ENCODE peak calls at places on chromosome 2, in six cellular contexts. One of them, this sample, is unnamed.

GRCh38 chr2:216918088-216918680 is 58.3 kb upstream of the TNP1 start:
- DNase-seq in brain microvascular endothelial cell: peak; percentile 58
- DNase-seq in bronchial epithelial cell: peak; percentile 84
- DNase-seq in CD8-positive, alpha-beta memory T cell: no peak
- DNase-seq in sigmoid colon: no peak
- DNase-seq in heart left ventricle: peak; percentile 38
- DNase-seq in this sample: peak; percentile 90

GRCh38 chr2:47082976-47083375 is 72.1 kb downstream of the STPG4 start:
- DNase-seq in heart left ventricle: no peak
- DNase-seq in sigmoid colon: no peak
- DNase-seq in CD8-positive, alpha-beta memory T cell: no peak
- DNase-seq in brain microvascular endothelial cell: no peak
- DNase-seq in bronchial epithelial cell: peak; percentile 20
- DNase-seq in this sample: no peak

GRCh38 chr2:8607591-8607990 is 74.3 kb upstream of the ID2 start:
- DNase-seq in brain microvascular endothelial cell: peak; percentile 70
- DNase-seq in sigmoid colon: no peak
- DNase-seq in heart left ventricle: no peak
- DNase-seq in CD8-positive, alpha-beta memory T cell: no peak
- DNase-seq in bronchial epithelial cell: no peak
- DNase-seq in this sample: no peak

GRCh38 chr2:146821836-146822316 is 1023.0 kb upstream of the ACVR2A start:
- DNase-seq in bronchial epithelial cell: peak; percentile 48
- DNase-seq in sigmoid colon: no peak
- DNase-seq in brain microvascular endothelial cell: peak; percentile 71
- DNase-seq in CD8-positive, alpha-beta memory T cell: no peak
- DNase-seq in heart left ventricle: no peak
- DNase-seq in this sample: peak; percentile 50

GRCh38 chr2:238954841-238955521 is 107.1 kb downstream of the TWIST2 start:
- DNase-seq in brain microvascular endothelial cell: no peak
- DNase-seq in heart left ventricle: no peak
- DNase-seq in sigmoid colon: peak; percentile 61
- DNase-seq in CD8-positive, alpha-beta memory T cell: no peak
- DNase-seq in bronchial epithelial cell: no peak
- DNase-seq in this sample: no peak

GRCh38 chr2:46984642-46985476 is 69.3 kb upstream of the MCFD2 start:
- DNase-seq in sigmoid colon: peak; percentile 91
- DNase-seq in bronchial epithelial cell: peak; percentile 95
- DNase-seq in heart left ventricle: peak; percentile 50
- DNase-seq in brain microvascular endothelial cell: peak; percentile 93
- DNase-seq in CD8-positive, alpha-beta memory T cell: no peak
- DNase-seq in this sample: peak; percentile 92

GRCh38 chr2:74006424-74006823 is 21.7 kb downstream of the TET3 start:
- DNase-seq in sigmoid colon: peak; percentile 40
- DNase-seq in brain microvascular endothelial cell: no peak
- DNase-seq in bronchial epithelial cell: no peak
- DNase-seq in heart left ventricle: peak; percentile 57
- DNase-seq in CD8-positive, alpha-beta memory T cell: no peak
- DNase-seq in this sample: no peak

GRCh38 chr2:121038831-121039230 is 246.2 kb downstream of the TFCP2L1 start:
- DNase-seq in brain microvascular endothelial cell: no peak
- DNase-seq in sigmoid colon: no peak
- DNase-seq in CD8-positive, alpha-beta memory T cell: no peak
- DNase-seq in heart left ventricle: no peak
- DNase-seq in bronchial epithelial cell: peak; percentile 79
- DNase-seq in this sample: peak; percentile 21

GRCh38 chr2:68837164-68837860 is 33.9 kb downstream of the BMP10 start:
- DNase-seq in brain microvascular endothelial cell: no peak
- DNase-seq in sigmoid colon: no peak
- DNase-seq in CD8-positive, alpha-beta memory T cell: peak; percentile 49
- DNase-seq in heart left ventricle: peak; percentile 74
- DNase-seq in bronchial epithelial cell: peak; percentile 40
- DNase-seq in this sample: no peak

GRCh38 chr2:11568436-11568835 is 34.6 kb downstream of the GREB1 start:
- DNase-seq in CD8-positive, alpha-beta memory T cell: no peak
- DNase-seq in sigmoid colon: peak; percentile 48
- DNase-seq in heart left ventricle: no peak
- DNase-seq in bronchial epithelial cell: no peak
- DNase-seq in brain microvascular endothelial cell: no peak
- DNase-seq in this sample: no peak

GRCh38 chr2:126657146-126657635 is 1.2 kb downstream of the GYPC start:
- DNase-seq in CD8-positive, alpha-beta memory T cell: peak; percentile 27
- DNase-seq in heart left ventricle: peak; percentile 62
- DNase-seq in sigmoid colon: peak; percentile 95
- DNase-seq in bronchial epithelial cell: no peak
- DNase-seq in brain microvascular endothelial cell: peak; percentile 92
- DNase-seq in this sample: peak; percentile 86

GRCh38 chr2:173590278-173590811 is 235.7 kb downstream of the CDCA7 start:
- DNase-seq in heart left ventricle: peak; percentile 76
- DNase-seq in bronchial epithelial cell: peak; percentile 99
- DNase-seq in brain microvascular endothelial cell: peak; percentile 95
- DNase-seq in sigmoid colon: no peak
- DNase-seq in CD8-positive, alpha-beta memory T cell: no peak
- DNase-seq in this sample: peak; percentile 97

GRCh38 chr2:28991462-28991861 is 10.4 kb downstream of the TOGARAM2 start:
- DNase-seq in heart left ventricle: no peak
- DNase-seq in sigmoid colon: no peak
- DNase-seq in brain microvascular endothelial cell: no peak
- DNase-seq in bronchial epithelial cell: no peak
- DNase-seq in CD8-positive, alpha-beta memory T cell: no peak
- DNase-seq in this sample: no peak

GRCh38 chr2:150619607-150620330 is 132.3 kb upstream of the RND3 start:
- DNase-seq in bronchial epithelial cell: peak; percentile 77
- DNase-seq in brain microvascular endothelial cell: peak; percentile 59
- DNase-seq in heart left ventricle: no peak
- DNase-seq in sigmoid colon: no peak
- DNase-seq in CD8-positive, alpha-beta memory T cell: no peak
- DNase-seq in this sample: no peak

GRCh38 chr2:47414682-47415458 is 11.9 kb downstream of the MSH2 start:
- DNase-seq in brain microvascular endothelial cell: no peak
- DNase-seq in sigmoid colon: no peak
- DNase-seq in bronchial epithelial cell: no peak
- DNase-seq in CD8-positive, alpha-beta memory T cell: no peak
- DNase-seq in heart left ventricle: no peak
- DNase-seq in this sample: no peak

GRCh38 chr2:160142472-160142871 is 57.6 kb downstream of the ITGB6 start:
- DNase-seq in heart left ventricle: no peak
- DNase-seq in bronchial epithelial cell: peak; percentile 72
- DNase-seq in CD8-positive, alpha-beta memory T cell: no peak
- DNase-seq in sigmoid colon: no peak
- DNase-seq in brain microvascular endothelial cell: peak; percentile 6
- DNase-seq in this sample: no peak

GRCh38 chr2:240226672-240227537 is 86.4 kb upstream of the OTOS start:
- DNase-seq in brain microvascular endothelial cell: no peak
- DNase-seq in sigmoid colon: peak; percentile 43
- DNase-seq in CD8-positive, alpha-beta memory T cell: no peak
- DNase-seq in bronchial epithelial cell: no peak
- DNase-seq in heart left ventricle: peak; percentile 13
- DNase-seq in this sample: no peak

GRCh38 chr2:95344208-95344570 is 47.0 kb downstream of the KCNIP3 start:
- DNase-seq in sigmoid colon: peak; percentile 49
- DNase-seq in brain microvascular endothelial cell: no peak
- DNase-seq in heart left ventricle: no peak
- DNase-seq in CD8-positive, alpha-beta memory T cell: no peak
- DNase-seq in bronchial epithelial cell: no peak
- DNase-seq in this sample: no peak
- H3K27me3 ChIP-seq in sigmoid colon: no peaks in the 10 kb centered on the region
- H3K27me3 ChIP-seq in brain microvascular endothelial cell: peaks cover 17% of the 10 kb centered on the region
- H3K27me3 ChIP-seq in heart left ventricle: no peaks in the 10 kb centered on the region
- H3K27me3 ChIP-seq in CD8-positive, alpha-beta memory T cell: peaks cover 17% of the 10 kb centered on the region
- H3K27me3 ChIP-seq in bronchial epithelial cell: peaks cover 4% of the 10 kb centered on the region
- H3K27me3 ChIP-seq in this sample: no peaks in the 10 kb centered on the region

GRCh38 chr2:111219285-111219684 is 98.6 kb downstream of the BCL2L11 start:
- DNase-seq in heart left ventricle: no peak
- DNase-seq in CD8-positive, alpha-beta memory T cell: no peak
- DNase-seq in sigmoid colon: no peak
- DNase-seq in brain microvascular endothelial cell: no peak
- DNase-seq in bronchial epithelial cell: no peak
- DNase-seq in this sample: no peak

GRCh38 chr2:111221701-111222100 is 101.0 kb downstream of the BCL2L11 start:
- DNase-seq in sigmoid colon: no peak
- DNase-seq in heart left ventricle: no peak
- DNase-seq in CD8-positive, alpha-beta memory T cell: no peak
- DNase-seq in bronchial epithelial cell: no peak
- DNase-seq in brain microvascular endothelial cell: no peak
- DNase-seq in this sample: no peak

GRCh38 chr2:111225871-111226270 is 105.2 kb downstream of the BCL2L11 start:
- DNase-seq in brain microvascular endothelial cell: no peak
- DNase-seq in heart left ventricle: no peak
- DNase-seq in CD8-positive, alpha-beta memory T cell: no peak
- DNase-seq in bronchial epithelial cell: peak; percentile 58
- DNase-seq in sigmoid colon: no peak
- DNase-seq in this sample: no peak

GRCh38 chr2:111219734-111220505 is 99.2 kb downstream of the BCL2L11 start:
- DNase-seq in sigmoid colon: no peak
- DNase-seq in heart left ventricle: no peak
- DNase-seq in brain microvascular endothelial cell: no peak
- DNase-seq in bronchial epithelial cell: no peak
- DNase-seq in CD8-positive, alpha-beta memory T cell: no peak
- DNase-seq in this sample: no peak

DNA sequence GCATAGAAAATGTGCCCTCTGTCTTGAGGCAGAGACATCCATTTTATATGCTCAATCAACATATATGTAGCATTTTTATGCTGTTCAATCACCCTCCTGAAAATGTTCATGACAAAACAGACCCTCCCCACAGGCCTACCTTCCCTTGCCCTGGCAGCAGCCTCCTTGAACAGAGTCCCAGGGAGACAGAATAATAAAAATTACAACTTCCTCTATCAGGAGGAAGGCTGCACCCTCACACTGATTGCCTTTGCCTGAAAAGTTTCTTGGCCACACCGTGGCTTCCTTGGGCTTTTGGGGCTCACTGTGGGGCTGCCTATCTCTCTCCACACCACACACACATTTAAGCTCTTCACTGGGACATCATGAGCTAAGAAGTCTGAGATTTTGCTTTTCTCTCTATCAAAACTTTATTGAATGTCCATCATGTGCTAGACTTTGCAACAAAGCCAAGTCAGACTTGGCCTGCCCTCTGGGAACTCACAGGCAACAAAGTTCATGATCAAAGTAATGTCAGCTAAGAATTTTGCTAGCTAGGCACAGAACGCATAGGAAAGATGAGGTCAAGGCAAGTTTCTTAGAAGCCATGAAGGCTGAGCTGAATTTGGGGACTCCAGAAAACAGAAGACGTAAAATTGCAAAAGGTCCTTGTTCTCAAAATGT is 101.6 kb downstream of the BCL2L11 start:
- DNase-seq in brain microvascular endothelial cell: no peak
- DNase-seq in CD8-positive, alpha-beta memory T cell: no peak
- DNase-seq in bronchial epithelial cell: no peak
- DNase-seq in heart left ventricle: no peak
- DNase-seq in sigmoid colon: no peak
- DNase-seq in this sample: no peak
- H3K36me3 ChIP-seq in brain microvascular endothelial cell: no peaks in the 10 kb centered on the region
- H3K36me3 ChIP-seq in CD8-positive, alpha-beta memory T cell: no peaks in the 10 kb centered on the region
- H3K36me3 ChIP-seq in bronchial epithelial cell: no peaks in the 10 kb centered on the region
- H3K36me3 ChIP-seq in heart left ventricle: no peaks in the 10 kb centered on the region
- H3K36me3 ChIP-seq in sigmoid colon: no peaks in the 10 kb centered on the region
- H3K36me3 ChIP-seq in this sample: peaks cover 2% of the 10 kb centered on the region

GRCh38 chr2:176126929-176127768 is 2.4 kb upstream of the HOXD8 start:
- DNase-seq in brain microvascular endothelial cell: peak; percentile 48
- DNase-seq in bronchial epithelial cell: peak; percentile 43
- DNase-seq in CD8-positive, alpha-beta memory T cell: peak; percentile 62
- DNase-seq in sigmoid colon: peak; percentile 83
- DNase-seq in heart left ventricle: peak; percentile 71
- DNase-seq in this sample: peak; percentile 23
- H3K27me3 ChIP-seq in brain microvascular endothelial cell: peaks cover 92% of the 10 kb centered on the region
- H3K27me3 ChIP-seq in bronchial epithelial cell: peaks cover 70% of the 10 kb centered on the region
- H3K27me3 ChIP-seq in CD8-positive, alpha-beta memory T cell: peaks cover 83% of the 10 kb centered on the region
- H3K27me3 ChIP-seq in sigmoid colon: peaks cover 45% of the 10 kb centered on the region
- H3K27me3 ChIP-seq in heart left ventricle: peaks cover 79% of the 10 kb centered on the region
- H3K27me3 ChIP-seq in this sample: no peaks in the 10 kb centered on the region

GRCh38 chr2:63858291-63858690 is 16.6 kb downstream of the UGP2 start:
- DNase-seq in heart left ventricle: no peak
- DNase-seq in sigmoid colon: no peak
- DNase-seq in bronchial epithelial cell: no peak
- DNase-seq in CD8-positive, alpha-beta memory T cell: no peak
- DNase-seq in brain microvascular endothelial cell: no peak
- DNase-seq in this sample: no peak
- H3K36me3 ChIP-seq in heart left ventricle: peaks cover 67% of the 10 kb centered on the region
- H3K36me3 ChIP-seq in sigmoid colon: no peaks in the 10 kb centered on the region
- H3K36me3 ChIP-seq in bronchial epithelial cell: peaks cover 5% of the 10 kb centered on the region
- H3K36me3 ChIP-seq in CD8-positive, alpha-beta memory T cell: peaks cover 12% of the 10 kb centered on the region
- H3K36me3 ChIP-seq in brain microvascular endothelial cell: peaks cover 42% of the 10 kb centered on the region
- H3K36me3 ChIP-seq in this sample: peaks cover 43% of the 10 kb centered on the region

GRCh38 chr2:72893594-72894319 is 6.5 kb downstream of the SPR start:
- DNase-seq in brain microvascular endothelial cell: peak; percentile 74
- DNase-seq in sigmoid colon: no peak
- DNase-seq in bronchial epithelial cell: peak; percentile 58
- DNase-seq in heart left ventricle: no peak
- DNase-seq in CD8-positive, alpha-beta memory T cell: no peak
- DNase-seq in this sample: peak; percentile 42

GRCh38 chr2:72894466-72894865 is 7.3 kb downstream of the SPR start:
- DNase-seq in CD8-positive, alpha-beta memory T cell: no peak
- DNase-seq in sigmoid colon: no peak
- DNase-seq in heart left ventricle: no peak
- DNase-seq in bronchial epithelial cell: peak; percentile 73
- DNase-seq in brain microvascular endothelial cell: no peak
- DNase-seq in this sample: no peak

GRCh38 chr2:72895154-72895553 is 7.9 kb downstream of the SPR start:
- DNase-seq in heart left ventricle: no peak
- DNase-seq in bronchial epithelial cell: no peak
- DNase-seq in CD8-positive, alpha-beta memory T cell: no peak
- DNase-seq in sigmoid colon: no peak
- DNase-seq in brain microvascular endothelial cell: no peak
- DNase-seq in this sample: no peak

GRCh38 chr2:72891091-72891818 is 4.0 kb downstream of the SPR start:
- DNase-seq in heart left ventricle: no peak
- DNase-seq in CD8-positive, alpha-beta memory T cell: no peak
- DNase-seq in brain microvascular endothelial cell: no peak
- DNase-seq in bronchial epithelial cell: no peak
- DNase-seq in sigmoid colon: no peak
- DNase-seq in this sample: no peak

DNA sequence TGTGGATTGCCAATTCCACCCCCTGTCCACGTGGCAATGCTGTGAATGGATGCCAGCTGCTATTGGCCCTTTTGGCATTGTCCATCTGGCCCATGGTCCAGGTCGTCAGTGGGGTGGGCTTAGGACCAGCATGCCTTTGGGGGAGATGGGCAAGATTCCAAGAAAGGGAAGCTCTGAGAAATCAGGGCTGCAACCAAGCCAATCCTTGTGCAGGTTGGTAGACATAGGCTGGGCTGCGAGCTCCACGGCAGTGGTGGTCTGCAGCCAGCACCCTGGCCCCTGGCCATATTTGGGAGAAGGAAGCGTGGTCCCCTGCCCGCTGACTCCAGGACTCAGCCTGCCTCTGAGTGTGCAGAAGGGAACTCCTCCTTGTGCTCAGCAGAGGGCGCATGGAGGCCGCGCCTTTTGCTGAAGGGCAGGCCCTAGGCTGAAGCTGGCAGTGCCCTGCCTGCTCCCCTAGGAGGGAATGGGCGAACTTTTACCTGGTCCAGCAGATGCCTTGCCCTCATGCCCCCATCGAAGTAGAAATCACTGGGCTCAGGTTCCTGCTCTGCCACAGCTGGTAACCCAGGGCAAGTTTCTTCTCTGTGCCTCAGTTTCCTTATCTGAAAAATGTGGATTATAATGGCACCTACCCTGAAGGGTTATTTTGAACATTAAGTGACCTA is 5.4 kb downstream of the SPR start:
- DNase-seq in brain microvascular endothelial cell: peak; percentile 40
- DNase-seq in heart left ventricle: peak; percentile 58
- DNase-seq in bronchial epithelial cell: peak; percentile 59
- DNase-seq in CD8-positive, alpha-beta memory T cell: peak; percentile 34
- DNase-seq in sigmoid colon: peak; percentile 79
- DNase-seq in this sample: peak; percentile 79
- H3K27me3 ChIP-seq in brain microvascular endothelial cell: peaks cover 20% of the 10 kb centered on the region
- H3K27me3 ChIP-seq in heart left ventricle: no peaks in the 10 kb centered on the region
- H3K27me3 ChIP-seq in bronchial epithelial cell: no peaks in the 10 kb centered on the region
- H3K27me3 ChIP-seq in CD8-positive, alpha-beta memory T cell: peaks cover 20% of the 10 kb centered on the region
- H3K27me3 ChIP-seq in sigmoid colon: peaks cover 10% of the 10 kb centered on the region
- H3K27me3 ChIP-seq in this sample: no peaks in the 10 kb centered on the region

This sample was measured in MG63.